ENCODE peak calls at places on chromosomes 3 and 15, in nine cellular contexts. Q is GM23338, W is cardiac fibroblast, M is lower leg skin, T is pancreas, I is WERI-Rb-1, K is A549, V is psoas muscle, L is dorsolateral prefrontal cortex. H is an unnamed sample.

GRCh38 chr15:99916668-99917223 is 183.5 kb upstream of the LYSMD4 start:
- DNase-seq in T (no peak), K (no peak), M (no peak), I (no peak), W (no peak), V (no peak), Q (no peak), L (no peak), H (no peak)

GRCh38 chr3:44439499-44440295 is 37.8 kb downstream of the ZNF445 start:
- DNase-seq in T (peak), L (no peak), W (peak), Q (no peak), V (peak), M (peak), I (no peak), K (no peak), H (no peak)

GRCh38 chr3:143885803-143886427 is 37.6 kb upstream of the SLC9A9 start:
- DNase-seq in W (peak), Q (peak), T (no peak), I (peak), K (peak), V (no peak), L (no peak), M (no peak), H (peak)

GRCh38 chr3:116188231-116188785 is 257.0 kb downstream of the LSAMP start:
- DNase-seq in K (no peak), L (no peak), M (no peak), I (no peak), Q (no peak), T (no peak), V (no peak), W (peak), H (no peak)

GRCh38 chr3:186024210-186024609 is 84.7 kb downstream of the ETV5 start:
- DNase-seq in Q (no peak), T (no peak), L (no peak), W (no peak), M (peak), K (no peak), V (peak), I (no peak), H (no peak)

GRCh38 chr15:40340740-40341400 is at the start of gene CCDC9B:
- DNase-seq in I (no peak), M (peak), L (peak), T (peak), K (peak), Q (no peak), V (peak), W (peak), H (peak)

GRCh38 chr3:139020868-139021234 is at the start of gene PRR23B:
- DNase-seq in Q (peak), I (no peak), M (no peak), W (no peak), K (no peak), T (no peak), V (no peak), L (no peak), H (no peak)

GRCh38 chr3:13708871-13709595 is 160.1 kb downstream of the FBLN2 start:
- DNase-seq in L (no peak), V (no peak), T (no peak), K (no peak), M (no peak), W (no peak), Q (no peak), I (no peak), H (no peak)

GRCh38 chr3:194893121-194893979 is 207.7 kb downstream of the FAM43A start:
- DNase-seq in V (no peak), M (no peak), K (no peak), W (no peak), T (no peak), I (no peak), L (no peak), Q (no peak), H (no peak)

GRCh38 chr15:62462721-62463120 is 297.6 kb upstream of the C2CD4B start:
- DNase-seq in M (no peak), L (no peak), T (no peak), Q (no peak), K (no peak), I (no peak), W (no peak), V (no peak), H (no peak)

GRCh38 chr3:139491966-139492365 is 15.7 kb upstream of the RBP2 start:
- DNase-seq in I (peak), T (no peak), M (no peak), W (no peak), Q (peak), V (no peak), K (no peak), L (no peak), H (no peak)

GRCh38 chr3:138049157-138049919 is 39.4 kb downstream of the CLDN18 start:
- DNase-seq in T (no peak), M (no peak), K (no peak), V (no peak), W (peak), L (no peak), Q (peak), I (no peak), H (peak)

DNA sequence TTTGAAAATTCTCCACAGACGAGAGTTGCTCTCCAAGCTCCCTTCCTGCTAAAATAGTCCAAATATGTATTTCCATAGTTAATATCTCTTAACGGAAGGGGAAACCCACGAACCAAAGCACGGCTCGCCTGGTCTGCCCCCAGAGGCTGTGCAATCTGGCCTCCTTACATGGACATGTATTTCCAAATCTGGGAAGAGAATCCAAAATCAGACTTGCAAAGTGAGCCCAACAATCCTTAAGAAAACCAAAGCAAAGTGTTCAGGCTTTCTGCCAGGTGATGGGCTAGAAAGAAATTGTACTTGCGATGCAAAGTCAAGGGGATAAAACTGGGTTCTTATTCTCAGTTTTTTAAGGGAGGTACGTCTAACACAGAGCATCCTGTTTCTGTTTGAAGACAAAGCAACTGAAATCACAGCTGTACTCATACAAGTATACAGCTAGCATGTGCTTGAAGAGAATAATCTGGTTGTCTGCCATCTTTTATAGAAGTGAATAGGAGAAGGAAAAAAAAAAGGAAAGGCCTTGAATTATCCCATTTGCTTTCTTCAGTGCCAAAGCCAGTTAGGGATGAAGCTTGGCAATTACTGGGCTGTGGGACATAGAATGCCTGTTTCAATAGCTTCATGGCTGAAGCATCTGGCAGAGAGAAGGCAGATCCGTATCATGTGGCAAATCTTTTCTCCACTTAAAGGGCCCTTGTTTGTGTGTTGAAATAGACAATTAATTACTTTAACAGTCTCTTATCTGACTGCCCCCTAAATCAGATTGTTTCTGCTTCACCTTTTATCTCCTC is 48.4 kb downstream of the LRIG1 start:
- DNase-seq in I (peak), T (no peak), V (no peak), L (no peak), W (no peak), Q (no peak), K (no peak), M (no peak), H (no peak)
- TF ChIP-seq CTCF in I (no peak), T (no peak), V (no peak), L (no peak), W (no peak), Q (no peak), K (no peak), M (no peak), H (no peak)

GRCh38 chr3:183181606-183182005 is 19.1 kb upstream of the LAMP3 start:
- DNase-seq in M (no peak), V (no peak), L (no peak), K (no peak), Q (no peak), W (no peak), T (no peak), I (no peak), H (no peak)

GRCh38 chr3:183178512-183178832 is 15.9 kb upstream of the LAMP3 start:
- DNase-seq in M (no peak), L (no peak), I (no peak), V (no peak), T (no peak), Q (no peak), W (no peak), K (no peak), H (no peak)

GRCh38 chr3:183180105-183180763 is 17.7 kb upstream of the LAMP3 start:
- DNase-seq in I (no peak), Q (peak), M (no peak), W (peak), V (no peak), L (no peak), K (no peak), T (no peak), H (no peak)

GRCh38 chr3:183180765-183181295 is 18.3 kb upstream of the LAMP3 start:
- DNase-seq in Q (no peak), K (no peak), L (no peak), V (no peak), W (no peak), T (no peak), I (no peak), M (no peak), H (no peak)

GRCh38 chr3:183178833-183179549 is 16.5 kb upstream of the LAMP3 start:
- DNase-seq in W (peak), V (peak), K (peak), M (no peak), Q (peak), I (peak), T (peak), L (peak), H (no peak)
- TF ChIP-seq CTCF in W (no peak), V (no peak), K (peak), M (no peak), Q (peak), I (peak), T (no peak), L (no peak), H (peak)

DNA sequence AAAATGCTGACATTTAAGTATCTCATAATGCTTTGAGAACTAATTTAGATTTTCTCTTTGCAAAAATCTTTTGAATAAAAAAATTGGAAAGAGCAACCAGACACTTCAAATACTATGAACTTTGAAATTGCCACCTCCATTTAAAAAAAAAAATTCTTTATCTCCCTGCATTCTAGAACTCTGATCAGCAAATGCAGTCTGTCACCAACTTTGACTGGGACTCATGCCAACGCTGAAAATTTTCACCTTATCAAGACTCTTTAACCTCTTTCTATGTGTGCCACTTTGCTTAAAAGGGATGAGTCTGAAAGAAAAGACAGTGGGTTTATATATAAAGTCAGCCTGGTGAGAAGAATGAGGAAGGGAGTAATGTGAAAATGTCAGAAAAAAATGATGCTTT is 191.2 kb upstream of the ARPP21 start:
- DNase-seq in W (no peak), M (no peak), Q (no peak), L (no peak), T (no peak), V (no peak), K (no peak), I (no peak), H (no peak)
- TF ChIP-seq CTCF in W (no peak), M (no peak), Q (no peak), L (no peak), T (no peak), V (no peak), K (no peak), I (no peak), H (no peak)

DNA sequence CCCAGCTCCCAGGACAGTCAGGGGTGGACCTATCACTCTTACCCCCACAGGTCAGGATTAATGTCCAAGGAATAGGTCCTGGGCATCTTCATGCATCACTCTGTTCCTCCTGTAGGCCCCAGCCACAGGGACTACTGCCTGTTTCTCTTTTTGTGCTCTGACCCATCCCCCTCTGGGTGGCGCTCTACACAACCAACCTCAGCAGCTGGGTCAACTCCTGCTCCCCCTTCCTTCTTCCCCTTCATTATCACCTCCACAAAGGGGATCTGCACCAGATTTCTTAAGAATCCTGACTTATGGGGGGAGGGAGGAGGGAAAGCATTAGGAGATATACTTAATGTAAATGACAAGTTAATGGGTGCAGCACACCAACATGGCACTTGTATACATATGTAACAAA is 12.2 kb upstream of the TRANK1 start:
- DNase-seq in L (no peak), I (no peak), T (no peak), K (no peak), M (no peak), V (no peak), W (no peak), Q (peak), H (no peak)
- TF ChIP-seq CTCF in L (no peak), I (peak), T (no peak), K (no peak), M (no peak), V (no peak), W (no peak), Q (peak), H (no peak)

GRCh38 chr3:132342183-132342582 is 25.0 kb downstream of the ACP3 start:
- DNase-seq in V (no peak), M (no peak), T (no peak), L (no peak), I (no peak), W (peak), Q (peak), K (no peak), H (no peak)
- TF ChIP-seq CTCF in V (no peak), M (no peak), T (no peak), L (no peak), I (peak), W (no peak), Q (peak), K (peak), H (no peak)

GRCh38 chr3:193314161-193314560 is 64.4 kb downstream of the ATP13A5 start:
- DNase-seq in I (no peak), Q (peak), K (peak), W (no peak), V (no peak), T (no peak), M (no peak), L (no peak), H (no peak)
- TF ChIP-seq CTCF in I (no peak), Q (peak), K (no peak), W (no peak), V (no peak), T (no peak), M (no peak), L (no peak), H (no peak)

GRCh38 chr15:75578948-75579908 is at the start of gene PTPN9:
- DNase-seq in T (peak), K (peak), V (peak), M (peak), I (peak), L (peak), W (peak), Q (peak), H (peak)
- TF ChIP-seq CTCF in T (no peak), K (peak), V (peak), M (no peak), I (peak), L (peak), W (peak), Q (peak), H (peak)

DNA sequence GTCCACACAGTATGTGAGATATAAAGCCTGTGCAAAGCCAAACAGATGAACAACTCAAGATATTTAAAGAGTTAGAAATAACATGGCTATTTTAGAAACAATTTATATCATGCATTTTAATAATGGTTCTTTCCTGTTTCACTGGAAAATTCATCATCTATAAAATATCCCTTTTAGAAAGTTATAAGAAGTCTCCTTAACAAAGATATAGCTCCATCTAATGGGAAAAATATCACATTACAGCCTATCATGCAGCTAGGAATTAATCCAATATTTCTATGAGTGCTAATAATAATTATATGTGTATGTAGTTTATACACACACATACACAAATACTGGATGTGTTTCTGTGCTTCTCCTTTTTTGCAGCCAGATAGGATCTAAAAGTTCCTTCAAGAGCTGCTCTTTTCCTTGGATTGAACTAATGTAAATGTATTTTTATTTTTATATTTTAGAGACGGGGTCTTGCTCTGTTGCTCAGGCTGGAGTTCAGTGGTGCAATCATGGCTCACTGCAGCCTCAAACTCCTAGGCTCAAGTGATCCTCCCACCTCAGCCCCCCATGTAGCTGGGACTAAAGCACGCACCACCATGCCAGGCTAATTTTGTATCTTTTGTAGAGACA is 21.6 kb downstream of the RPL22L1 start:
- DNase-seq in I (no peak), L (no peak), M (no peak), W (peak), T (no peak), Q (no peak), K (no peak), V (no peak), H (no peak)
- TF ChIP-seq CTCF in I (no peak), L (peak), M (no peak), W (peak), T (peak), Q (peak), K (peak), V (peak), H (peak)

DNA sequence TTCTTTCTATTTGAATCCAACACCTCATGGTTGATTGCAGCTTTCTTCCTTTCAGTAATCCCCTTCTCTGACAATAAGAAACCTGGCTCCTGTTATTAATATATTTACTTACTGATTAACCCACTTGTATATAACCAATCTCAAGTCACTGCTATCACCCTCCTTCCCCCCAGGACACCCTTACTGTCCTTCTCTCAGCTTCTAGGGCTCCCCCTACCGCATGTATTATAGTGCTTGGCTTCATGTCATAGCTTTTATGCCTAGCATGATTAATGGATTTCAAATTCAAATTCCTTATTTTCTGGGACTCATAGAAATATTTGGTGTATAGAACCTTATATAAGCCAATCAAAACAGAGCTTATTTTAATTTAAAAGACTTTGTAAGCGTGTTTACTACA is 75.7 kb upstream of the BNIP2 start:
- DNase-seq in L (no peak), T (no peak), V (no peak), I (no peak), W (no peak), M (no peak), Q (no peak), K (no peak), H (no peak)
- TF ChIP-seq CTCF in L (no peak), T (no peak), V (no peak), I (no peak), W (no peak), M (no peak), Q (peak), K (no peak), H (no peak)

DNA sequence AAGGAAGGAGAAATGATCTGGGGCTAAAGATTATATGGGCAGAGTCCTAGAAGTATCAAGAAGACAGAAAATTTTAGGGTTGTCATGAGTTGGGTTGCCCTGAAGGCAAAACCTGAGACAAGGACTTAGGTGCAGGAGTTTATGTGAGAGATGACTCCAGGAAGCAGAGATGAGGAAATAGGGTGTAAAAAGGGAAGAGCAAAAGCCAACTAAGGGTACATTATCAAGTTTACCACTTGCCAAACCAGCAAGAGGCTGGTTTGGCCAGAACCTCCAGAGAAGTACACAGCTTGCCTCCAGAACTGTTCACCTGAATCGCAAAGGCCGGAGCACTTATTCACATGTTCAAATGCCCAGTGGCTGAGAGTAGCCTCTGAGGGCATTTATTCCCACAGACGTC is 116.7 kb downstream of the FHIT start:
- DNase-seq in M (no peak), Q (no peak), L (no peak), V (no peak), K (no peak), T (no peak), W (no peak), I (no peak), H (no peak)
- TF ChIP-seq CTCF in M (no peak), Q (no peak), L (no peak), V (no peak), K (no peak), T (no peak), W (no peak), I (no peak), H (no peak)